ENCODE peak calls at places on chromosomes 16 and 17, in five cellular contexts. R is tibial nerve, Y is stomach, G is sigmoid colon, K is A549. S is an unnamed sample. For H3K4me1, the result is how much of the 10 kb centered on the place peaks cover.

GRCh38 chr16:50326835-50327465 is 41.8 kb downstream of the BRD7 start:
- DNase-seq in R (peak), Y (no peak), G (no peak), K (peak), S (no peak)

GRCh38 chr16:50756466-50756865 is 14.6 kb downstream of the CYLD start:
- DNase-seq in R (no peak), Y (no peak), G (no peak), K (no peak), S (no peak)

GRCh38 chr16:68737730-68738590 is 868 bp downstream of the CDH1 start:
- DNase-seq in R (no peak), Y (peak), G (no peak), K (peak), S (peak)

GRCh38 chr17:21453144-21453982 is 77.2 kb downstream of the KCNJ12 start:
- DNase-seq in R (no peak), Y (no peak), G (no peak), K (no peak), S (no peak)

GRCh38 chr17:46916211-46916610 is 6.7 kb upstream of the GOSR2 start:
- DNase-seq in R (no peak), Y (no peak), G (no peak), K (no peak), S (no peak)

GRCh38 chr17:68428498-68429172 is 28.7 kb downstream of the WIPI1 start:
- DNase-seq in R (no peak), Y (no peak), G (no peak), K (no peak), S (peak)

GRCh38 chr16:46673320-46674013 is 15.5 kb downstream of the VPS35 start:
- DNase-seq in R (no peak), Y (peak), G (no peak), K (peak), S (no peak)

GRCh38 chr17:50018909-50019308 is 23.9 kb upstream of the DLX3 start:
- DNase-seq in R (no peak), Y (no peak), G (no peak), K (no peak), S (no peak)

DNA sequence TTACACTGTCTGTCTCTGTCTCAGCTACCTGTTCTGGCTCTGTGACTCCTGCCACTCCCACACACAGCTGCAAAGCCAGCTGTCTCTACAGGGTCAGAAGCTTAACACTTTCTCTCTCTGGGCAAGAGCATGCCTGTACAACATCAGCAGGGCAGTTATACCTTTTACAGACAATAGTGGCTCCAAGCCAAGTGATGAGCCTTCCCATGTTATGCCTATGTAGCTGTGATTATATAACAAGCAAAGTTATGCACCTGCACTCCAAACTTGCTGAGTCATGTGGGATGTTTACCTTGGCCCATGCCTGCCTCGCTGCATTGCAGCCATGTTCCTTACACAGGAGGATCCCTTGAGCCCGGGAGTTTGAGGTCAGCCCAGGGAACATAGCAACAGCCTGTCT is 31.8 kb upstream of the APPBP2 start:
- DNase-seq in R (no peak), Y (no peak), G (no peak), K (peak), S (no peak)
- TF ChIP-seq EP300 in R (no peak), Y (no peak), G (no peak), K (no peak), S (no peak)

GRCh38 chr17:73711916-73712315 is 67.7 kb upstream of the SDK2 start:
- DNase-seq in R (no peak), Y (no peak), G (peak), K (no peak), S (no peak)
- H3K27ac ChIP-seq in R (no peak), Y (no peak), G (no peak), K (no peak), S (no peak)

GRCh38 chr17:75485688-75486087 is 29.3 kb downstream of the TMEM94 start:
- DNase-seq in R (no peak), Y (no peak), G (no peak), K (no peak), S (no peak)

GRCh38 chr17:75487351-75488070 is 27.8 kb downstream of the CASKIN2 start:
- DNase-seq in R (no peak), Y (no peak), G (peak), K (no peak), S (no peak)

GRCh38 chr17:75486151-75486550 is 29.2 kb downstream of the CASKIN2 start:
- DNase-seq in R (no peak), Y (no peak), G (no peak), K (no peak), S (no peak)

GRCh38 chr17:75488693-75489510 is 26.4 kb downstream of the CASKIN2 start:
- DNase-seq in R (no peak), Y (no peak), G (no peak), K (no peak), S (no peak)

GRCh38 chr17:75486951-75487350 is 28.4 kb downstream of the CASKIN2 start:
- DNase-seq in R (no peak), Y (no peak), G (no peak), K (no peak), S (no peak)
- H3K4me1 ChIP-seq in R (under half), Y (under half), G (under half), K (under half), S (under half)

DNA sequence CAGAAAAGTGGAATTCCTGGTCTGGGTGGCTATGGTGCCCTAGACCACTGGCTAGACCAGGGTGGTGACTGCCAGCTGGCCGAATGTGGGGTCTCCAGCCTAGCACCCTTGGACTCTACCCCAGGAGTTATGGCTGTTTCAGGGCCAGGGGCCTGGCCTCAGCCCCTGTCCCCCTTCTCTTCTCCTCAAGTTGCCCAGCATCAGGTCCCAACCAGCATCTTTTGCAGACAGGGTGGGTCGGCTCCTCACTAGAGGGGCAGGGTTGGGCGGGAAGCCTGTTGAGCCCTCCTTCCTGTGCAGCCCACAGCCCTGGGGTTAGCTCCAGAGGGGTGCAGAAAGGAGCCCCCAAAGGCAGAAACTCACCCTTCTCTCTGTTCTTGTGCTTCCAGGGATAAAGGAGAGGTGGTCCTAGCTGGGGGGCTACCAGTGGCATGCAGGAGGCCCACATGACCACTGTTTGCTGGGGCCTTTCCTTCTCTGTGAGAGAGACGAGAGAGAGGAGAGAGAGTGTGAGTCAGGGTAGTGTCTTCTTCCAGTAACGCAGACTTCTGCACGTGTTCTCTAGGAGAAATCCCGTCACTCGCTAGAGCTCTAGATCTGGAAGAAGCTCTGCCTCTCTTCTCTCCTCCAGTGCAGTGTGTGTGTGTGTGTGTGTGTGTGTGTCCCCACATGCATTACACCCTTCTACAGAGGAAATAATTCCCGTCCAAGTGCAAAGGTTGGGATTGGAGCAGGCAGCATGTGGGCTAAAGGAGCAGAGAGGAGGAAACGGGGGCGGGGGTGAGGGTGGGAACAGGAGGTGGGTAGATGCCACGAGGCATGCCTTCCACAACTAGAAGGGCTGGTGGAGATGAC is 209.4 kb downstream of the SEC14L1 start:
- DNase-seq in R (no peak), Y (peak), G (peak), K (no peak), S (peak)
- TF ChIP-seq EP300 in R (no peak), Y (no peak), G (no peak), K (no peak), S (no peak)

GRCh38 chr17:54902017-54902416 is 1.4 kb downstream of the TOM1L1 start:
- DNase-seq in R (no peak), Y (no peak), G (no peak), K (no peak), S (no peak)

GRCh38 chr17:54906713-54907112 is 6.1 kb downstream of the TOM1L1 start:
- DNase-seq in R (no peak), Y (peak), G (no peak), K (no peak), S (no peak)

GRCh38 chr17:54903375-54903774 is 2.7 kb downstream of the TOM1L1 start:
- DNase-seq in R (no peak), Y (peak), G (no peak), K (peak), S (peak)

GRCh38 chr17:54902611-54903010 is 2.0 kb downstream of the TOM1L1 start:
- DNase-seq in R (no peak), Y (no peak), G (no peak), K (no peak), S (no peak)

DNA sequence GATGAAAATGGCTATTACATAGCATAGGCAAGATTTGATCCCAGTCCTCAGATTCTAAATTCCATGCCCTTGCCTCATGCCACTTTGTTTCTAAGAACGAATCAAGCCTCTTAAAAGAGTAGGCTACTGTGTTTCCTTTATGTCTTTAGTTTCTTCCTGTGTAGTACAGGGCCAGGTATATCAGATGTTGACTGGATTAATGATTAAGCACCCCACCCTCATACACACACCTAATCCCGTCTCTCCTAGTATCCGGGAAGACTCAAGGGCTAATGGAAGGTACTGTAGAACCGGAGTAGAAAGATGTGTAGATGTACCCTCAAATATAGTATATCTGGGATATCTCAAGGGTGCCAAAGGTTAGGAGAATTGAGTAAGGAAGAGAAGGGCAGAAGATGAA is 6.7 kb downstream of the TOM1L1 start:
- DNase-seq in R (no peak), Y (no peak), G (no peak), K (no peak), S (no peak)
- H3K27ac ChIP-seq in R (no peak), Y (peak), G (no peak), K (no peak), S (no peak)

DNA sequence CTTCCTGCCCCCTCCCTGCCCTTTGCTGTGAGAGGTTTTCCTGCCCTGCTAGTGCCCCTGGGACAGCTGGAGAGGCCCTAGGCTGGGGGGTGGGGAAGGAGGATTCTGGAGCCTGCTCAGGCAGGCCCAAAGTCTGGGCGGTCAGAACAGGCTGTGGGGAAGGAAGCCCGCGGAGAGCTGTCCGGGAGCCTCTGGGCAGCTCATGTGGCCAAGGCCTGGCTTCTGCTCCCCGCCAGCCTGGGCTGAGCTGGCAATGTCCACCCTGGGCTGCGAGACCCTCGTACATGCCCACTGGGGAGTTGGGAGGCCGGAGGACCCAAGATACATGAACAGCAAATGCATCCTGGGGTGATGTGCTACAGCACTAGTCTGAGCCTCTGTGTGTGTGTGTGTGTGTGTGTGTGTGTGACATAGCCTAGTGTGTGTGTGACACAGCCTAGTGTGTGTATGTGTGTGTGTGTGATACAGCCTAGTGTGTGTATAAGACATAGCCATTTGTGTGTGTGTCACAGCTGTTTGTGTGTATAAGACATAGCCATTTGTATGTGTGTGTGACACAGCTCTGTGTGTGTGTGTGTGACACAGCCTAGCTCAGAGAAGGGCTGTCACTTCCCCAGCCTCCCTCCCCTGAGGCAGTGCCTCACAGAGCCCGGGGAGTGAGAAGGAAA is 201.4 kb upstream of the CIBAR2 start:
- DNase-seq in R (no peak), Y (no peak), G (no peak), K (no peak), S (peak)
- H3K4me1 ChIP-seq in R (half or more), Y (under half), G (half or more), K (under half), S (under half)

GRCh38 chr17:82201498-82201910 is 11.1 kb downstream of the CCDC57 start:
- DNase-seq in R (no peak), Y (peak), G (no peak), K (no peak), S (no peak)

GRCh38 chr17:82202981-82203380 is 9.7 kb downstream of the CCDC57 start:
- DNase-seq in R (no peak), Y (no peak), G (no peak), K (no peak), S (no peak)

GRCh38 chr17:82200135-82200534 is 12.5 kb downstream of the CCDC57 start:
- DNase-seq in R (no peak), Y (no peak), G (no peak), K (no peak), S (no peak)

GRCh38 chr17:82199496-82199895 is 13.1 kb downstream of the CCDC57 start:
- DNase-seq in R (no peak), Y (no peak), G (no peak), K (no peak), S (no peak)

DNA sequence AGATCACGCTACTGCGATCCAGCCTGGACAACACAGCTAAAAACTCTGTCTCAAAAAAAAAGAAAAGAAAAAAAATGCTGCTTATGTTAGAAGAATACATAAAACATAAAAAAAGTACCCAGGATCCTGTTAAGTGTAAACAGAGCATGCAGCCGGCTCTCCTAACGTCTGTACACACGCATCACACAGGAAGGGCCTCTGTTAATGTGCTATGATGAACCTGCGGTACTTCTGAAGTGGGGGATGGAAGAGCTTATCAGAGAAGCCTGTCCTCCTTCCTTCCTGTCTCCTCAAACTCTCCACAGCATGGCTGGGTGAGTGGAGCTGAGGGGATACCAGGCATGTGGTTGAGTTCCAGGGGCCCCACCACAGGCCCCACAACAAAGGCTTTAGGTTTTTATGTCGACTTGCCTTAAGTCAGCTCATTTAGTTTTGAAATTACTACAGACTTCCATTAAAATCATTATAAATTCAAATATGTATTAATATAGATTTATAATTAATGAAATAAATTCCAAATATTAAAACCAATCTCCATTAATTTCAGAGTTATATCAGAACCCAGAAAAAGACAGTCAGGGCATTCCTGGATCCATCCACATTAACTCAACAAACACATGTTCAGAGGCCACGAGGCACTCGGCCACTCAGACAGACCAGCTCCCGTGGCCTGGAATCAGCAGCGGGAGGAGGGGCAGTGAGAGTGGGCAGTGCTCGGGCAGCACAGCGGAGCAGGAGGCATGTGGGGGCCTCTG is 11.7 kb downstream of the CCDC57 start:
- DNase-seq in R (no peak), Y (no peak), G (no peak), K (no peak), S (no peak)
- TF ChIP-seq EP300 in R (no peak), Y (no peak), G (no peak), K (no peak), S (no peak)